ENCODE peak calls at places on chromosomes 4 and X, in eight cellular contexts. R is psoas muscle, H is Peyer's patch, W is tibial artery, A is IMR-90, O is heart right ventricle, M is lower lobe of right lung, P is neural progenitor cell. I is an unnamed sample.

GRCh38 chrX:151030845-151031244 is 47.7 kb downstream of the HMGB3 start:
- DNase-seq in R (no peak), H (no peak), W (no peak), A (no peak), O (no peak), M (no peak), P (no peak), I (no peak)

GRCh38 chr4:7721984-7722551 is 217.6 kb downstream of the AFAP1 start:
- DNase-seq in R (no peak), H (no peak), W (no peak), A (no peak), O (no peak), M (no peak), P (no peak), I (no peak)

GRCh38 chr4:54657556-54658313 is at the start of gene KIT:
- DNase-seq in R (peak; percentile 34), H (peak; percentile 54), W (peak; percentile 72), A (peak; percentile 32), O (peak; percentile 35), M (peak; percentile 58), P (peak; percentile 90), I (no peak)

GRCh38 chr4:40258624-40259023 is 61.8 kb downstream of the RHOH start:
- DNase-seq in R (no peak), H (no peak), W (no peak), A (no peak), O (no peak), M (no peak), P (no peak), I (no peak)

GRCh38 chr4:107876096-107876495 is 51.4 kb downstream of the SGMS2 start:
- DNase-seq in R (no peak), H (no peak), W (no peak), A (no peak), O (no peak), M (no peak), P (no peak), I (no peak)

GRCh38 chr4:13036841-13037240 is 447.3 kb downstream of the RAB28 start:
- DNase-seq in R (no peak), H (no peak), W (no peak), A (no peak), O (no peak), M (no peak), P (no peak), I (no peak)

GRCh38 chr4:186845137-186845842 is 121.6 kb upstream of the FAT1 start:
- DNase-seq in R (no peak), H (peak; percentile 64), W (peak; percentile 81), A (peak; percentile 97), O (no peak), M (no peak), P (no peak), I (no peak)

GRCh38 chrX:46811101-46811500 is 25.7 kb upstream of the RP2 start:
- DNase-seq in R (no peak), H (no peak), W (no peak), A (no peak), O (no peak), M (no peak), P (no peak), I (no peak)

GRCh38 chrX:40104649-40105015 is 6.9 kb upstream of the BCOR start:
- DNase-seq in R (peak; percentile 66), H (peak; percentile 77), W (peak; percentile 90), A (peak; percentile 67), O (peak; percentile 50), M (peak; percentile 60), P (peak; percentile 53), I (no peak)

GRCh38 chr4:182240161-182241130 is 2.8 kb upstream of the TENM3 start:
- DNase-seq in R (no peak), H (no peak), W (no peak), A (peak; percentile 89), O (no peak), M (no peak), P (peak; percentile 26), I (no peak)

GRCh38 chrX:30895331-30895730 is 6.3 kb upstream of the TAB3 start:
- DNase-seq in R (no peak), H (no peak), W (no peak), A (no peak), O (no peak), M (no peak), P (no peak), I (no peak)

GRCh38 chr4:71857713-71858451 is 74.0 kb upstream of the GC start:
- DNase-seq in R (no peak), H (no peak), W (no peak), A (no peak), O (no peak), M (no peak), P (peak; percentile 51), I (no peak)

GRCh38 chr4:42628740-42629139 is 28.2 kb downstream of the ATP8A1 start:
- DNase-seq in R (no peak), H (peak; percentile 86), W (no peak), A (no peak), O (no peak), M (peak; percentile 44), P (no peak), I (no peak)
- H3K4me1 ChIP-seq in R (peaks cover 22% of the 10 kb centered on the region), H (no peaks in the 10 kb centered on the region), W (peaks cover 14% of the 10 kb centered on the region), A (no peaks in the 10 kb centered on the region), O (peaks cover 16% of the 10 kb centered on the region), M (peaks cover 31% of the 10 kb centered on the region), P (peaks cover 12% of the 10 kb centered on the region), I (peaks cover 6% of the 10 kb centered on the region)

GRCh38 chr4:158895797-158896442 is 127.1 kb downstream of the FNIP2 start:
- DNase-seq in R (no peak), H (no peak), W (no peak), A (peak; percentile 46), O (no peak), M (no peak), P (peak; percentile 47), I (no peak)
- H3K27ac ChIP-seq in R (no peak overlapping the region), H (no peak overlapping the region), W (peak overlapping the region; percentile 18), A (peak overlapping the region; percentile 47), O (no peak overlapping the region), M (no peak overlapping the region), P (no peak overlapping the region), I (peak overlapping the region; percentile 27)

GRCh38 chr4:169773889-169774288 is 16.1 kb upstream of the HPF1 start:
- DNase-seq in R (no peak), H (no peak), W (no peak), A (no peak), O (no peak), M (no peak), P (no peak), I (no peak)

GRCh38 chr4:169770411-169770810 is 12.7 kb upstream of the HPF1 start:
- DNase-seq in R (no peak), H (no peak), W (no peak), A (no peak), O (no peak), M (no peak), P (no peak), I (no peak)

GRCh38 chr4:169774466-169775445 is 17.0 kb upstream of the HPF1 start:
- DNase-seq in R (no peak), H (no peak), W (no peak), A (no peak), O (peak; percentile 41), M (no peak), P (peak; percentile 9), I (no peak)
- TF ChIP-seq CTCF in R (no peak), H (no peak), W (no peak), A (peak; percentile 19), O (peak; percentile 28), M (peak; percentile 13), P (peak; percentile 16), I (no peak)

GRCh38 chr4:15234585-15235126 is 193.2 kb upstream of the C1QTNF7 start:
- DNase-seq in R (no peak), H (no peak), W (no peak), A (peak; percentile 98), O (no peak), M (no peak), P (no peak), I (no peak)
- H3K4me1 ChIP-seq in R (no peaks in the 10 kb centered on the region), H (no peaks in the 10 kb centered on the region), W (peaks cover 85% of the 10 kb centered on the region), A (peaks cover 27% of the 10 kb centered on the region), O (peaks cover 11% of the 10 kb centered on the region), M (peaks cover 31% of the 10 kb centered on the region), P (peaks cover 10% of the 10 kb centered on the region), I (peaks cover 43% of the 10 kb centered on the region)

GRCh38 chrX:139932901-139933796 is at the start of gene ATP11C:
- DNase-seq in R (peak; percentile 84), H (peak; percentile 93), W (peak; percentile 93), A (peak; percentile 83), O (peak; percentile 82), M (peak; percentile 82), P (peak; percentile 88), I (peak; percentile 19)

GRCh38 chrX:139932077-139932900 is 564 bp downstream of the ATP11C start:
- DNase-seq in R (peak; percentile 57), H (peak; percentile 65), W (peak; percentile 74), A (peak; percentile 26), O (peak; percentile 44), M (peak; percentile 62), P (peak; percentile 77), I (no peak)

GRCh38 chrX:139929876-139930275 is 3.0 kb downstream of the ATP11C start:
- DNase-seq in R (no peak), H (no peak), W (no peak), A (no peak), O (no peak), M (no peak), P (peak; percentile 2), I (no peak)

GRCh38 chrX:139930923-139931645 is 1.8 kb downstream of the ATP11C start:
- DNase-seq in R (no peak), H (peak; percentile 58), W (no peak), A (no peak), O (peak; percentile 8), M (peak; percentile 37), P (peak; percentile 40), I (no peak)

DNA sequence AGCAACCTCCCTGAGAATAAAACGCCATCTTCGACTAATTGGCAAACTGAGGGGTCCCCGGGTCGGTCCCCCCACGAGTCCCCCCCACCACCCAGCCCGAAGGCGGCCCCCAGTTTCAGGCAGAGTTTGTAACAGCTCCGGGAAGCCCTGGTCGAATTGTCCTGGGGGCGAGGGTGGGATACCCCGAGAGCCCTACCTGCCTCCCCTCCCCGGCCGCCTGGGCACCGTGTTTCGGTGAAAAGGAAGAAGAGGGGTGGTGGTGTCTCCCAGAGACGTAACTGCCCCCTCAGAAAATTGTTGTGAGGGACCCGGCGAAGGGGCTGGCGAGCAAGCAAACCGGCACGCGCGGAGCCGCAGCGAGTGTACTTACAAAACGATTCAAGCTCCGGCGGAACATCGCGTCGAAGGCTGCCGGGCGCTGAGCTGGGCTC is 1.2 kb downstream of the ATP11C start:
- DNase-seq in R (no peak), H (no peak), W (no peak), A (no peak), O (no peak), M (no peak), P (no peak), I (no peak)
- H3K27ac ChIP-seq in R (no peak overlapping the region), H (peak overlapping the region; percentile 97), W (peak overlapping the region; percentile 98), A (peak overlapping the region; percentile 70), O (no peak overlapping the region), M (no peak overlapping the region), P (no peak overlapping the region), I (peak overlapping the region; percentile 44)

I was measured in thoracic aorta.